ENCODE peak calls at places on chromosomes 7 and 10, in ten cellular contexts. H, T, S, F, N, G, X, K, O and A are unnamed samples.

GRCh38 chr7:20385121-20385520 is 54.4 kb downstream of the ITGB8 start:
- DNase-seq in K (no peak), X (no peak), F (peak), T (no peak), G (no peak), N (peak), H (no peak), S (peak), O (no peak), A (no peak)

GRCh38 chr7:76260171-76260703 is 42.2 kb upstream of the HSPB1 start:
- DNase-seq in X (peak), S (peak), O (peak), F (no peak), N (peak), H (no peak), K (no peak), G (peak), T (peak), A (peak)

GRCh38 chr7:46279290-46279689 is 358.2 kb upstream of the IGFBP3 start:
- DNase-seq in H (peak), F (no peak), T (no peak), G (no peak), N (no peak), O (no peak), S (no peak), X (no peak), K (no peak), A (no peak)

GRCh38 chr10:87550741-87551140 is 46.0 kb downstream of the MINPP1 start:
- DNase-seq in H (no peak), T (peak), F (no peak), G (no peak), O (no peak), N (no peak), K (no peak), X (no peak), S (no peak), A (no peak)

GRCh38 chr10:43524434-43525247 is 49.8 kb downstream of the ZNF239 start:
- DNase-seq in F (peak), X (no peak), N (peak), O (no peak), S (no peak), G (no peak), H (no peak), K (no peak), T (no peak), A (no peak)

GRCh38 chr10:79243211-79244067 is 103.8 kb upstream of the PPIF start:
- DNase-seq in G (peak), H (no peak), K (no peak), S (no peak), T (peak), F (no peak), X (peak), O (peak), N (no peak), A (peak)

GRCh38 chr7:28921822-28922221 is 36.3 kb downstream of the TRIL start:
- DNase-seq in N (peak), H (no peak), K (peak), S (peak), T (peak), O (peak), F (peak), G (peak), X (no peak), A (peak)

GRCh38 chr7:106618480-106618879 is 42.5 kb downstream of the CCDC71L start:
- DNase-seq in N (peak), X (no peak), G (no peak), K (no peak), O (no peak), T (no peak), F (peak), H (no peak), S (peak), A (no peak)

GRCh38 chr10:86364551-86365345 is 1.8 kb downstream of the GRID1 start:
- DNase-seq in F (no peak), O (peak), X (no peak), H (no peak), G (no peak), N (no peak), K (no peak), T (peak), S (no peak), A (peak)

GRCh38 chr10:19931886-19932285 is 115.7 kb downstream of the PLXDC2 start:
- DNase-seq in X (no peak), O (no peak), G (no peak), N (no peak), T (no peak), K (no peak), H (no peak), F (no peak), S (peak), A (no peak)

GRCh38 chr10:78869508-78870439 is 199.0 kb upstream of the ZMIZ1 start:
- DNase-seq in O (no peak), N (no peak), S (no peak), F (no peak), H (no peak), X (no peak), T (peak), K (no peak), G (no peak), A (no peak)

GRCh38 chr7:156829669-156830336 is 63.2 kb downstream of the LMBR1 start:
- DNase-seq in X (no peak), F (no peak), S (no peak), O (no peak), H (no peak), N (no peak), G (peak), T (no peak), K (no peak), A (no peak)

GRCh38 chr7:116230191-116231005 is 20.1 kb downstream of the TES start:
- DNase-seq in N (no peak), X (no peak), H (no peak), K (no peak), O (no peak), T (no peak), G (no peak), F (no peak), S (no peak), A (no peak)

GRCh38 chr10:45673074-45673628 is 579 bp upstream of the ZFAND4 start:
- DNase-seq in F (peak), N (no peak), O (no peak), S (peak), H (no peak), T (no peak), X (no peak), G (no peak), K (no peak), A (peak)

GRCh38 chr10:18681366-18681765 is 22.1 kb downstream of the ARL5B start:
- DNase-seq in O (no peak), S (peak), K (no peak), N (peak), F (peak), G (no peak), X (no peak), H (no peak), T (no peak), A (no peak)

GRCh38 chr10:130335336-130335735 is 199.1 kb downstream of the GLRX3 start:
- DNase-seq in X (no peak), K (no peak), H (no peak), G (no peak), S (no peak), N (no peak), T (no peak), O (no peak), F (no peak), A (no peak)

GRCh38 chr10:10787586-10787985 is 230.1 kb upstream of the CELF2 start:
- DNase-seq in F (no peak), G (no peak), S (no peak), N (no peak), X (no peak), T (no peak), H (no peak), O (no peak), K (no peak), A (no peak)

GRCh38 chr7:35681630-35682029 is 13.3 kb downstream of the HERPUD2 start:
- DNase-seq in X (no peak), O (no peak), N (no peak), K (no peak), H (no peak), G (no peak), F (no peak), S (no peak), T (no peak), A (no peak)

GRCh38 chr10:84184517-84184916 is 9.8 kb upstream of the CDHR1 start:
- DNase-seq in T (no peak), K (no peak), F (no peak), G (no peak), H (no peak), O (no peak), X (no peak), N (no peak), S (no peak), A (no peak)

GRCh38 chr10:68077026-68077425 is 1.9 kb upstream of the HERC4 start:
- DNase-seq in F (no peak), O (no peak), X (no peak), K (no peak), H (no peak), S (no peak), T (no peak), N (no peak), G (no peak), A (no peak)

GRCh38 chr10:60777696-60778213 is 523 bp upstream of the CDK1 start:
- DNase-seq in H (no peak), X (no peak), S (no peak), G (no peak), T (no peak), F (no peak), O (no peak), N (no peak), K (no peak), A (no peak)

GRCh38 chr10:116756277-116756676 is 13.9 kb upstream of the HSPA12A start:
- DNase-seq in G (no peak), X (no peak), T (no peak), K (no peak), S (no peak), N (no peak), F (peak), O (no peak), H (no peak), A (no peak)

GRCh38 chr7:69912141-69912540 is 313.9 kb downstream of the AUTS2 start:
- DNase-seq in O (no peak), K (no peak), X (no peak), G (no peak), N (no peak), F (no peak), S (no peak), H (no peak), T (no peak), A (no peak)